ENCODE peak calls at places on chromosomes 2 and 18, in five cellular contexts. U, O, C, N and E are unnamed samples.

GRCh38 chr2:133461484-133461883 is 106.8 kb downstream of the NCKAP5 start:
- DNase-seq in O (no peak), N (no peak), C (no peak), U (no peak), E (no peak)

GRCh38 chr18:56740645-56741044 is 89.5 kb downstream of the WDR7 start:
- DNase-seq in O (no peak), C (no peak), N (no peak), U (no peak), E (no peak)

GRCh38 chr2:199100326-199101110 is 357.2 kb downstream of the SATB2 start:
- DNase-seq in U (peak), C (peak), N (no peak), O (no peak), E (no peak)

GRCh38 chr2:169286858-169287257 is 75.5 kb downstream of the LRP2 start:
- DNase-seq in N (no peak), U (no peak), O (no peak), C (no peak), E (no peak)

GRCh38 chr2:77831878-77832277 is 309.7 kb upstream of the LRRTM4 start:
- DNase-seq in C (no peak), O (no peak), N (no peak), U (no peak), E (no peak)

GRCh38 chr2:172021955-172022354 is 22.2 kb downstream of the METAP1D start:
- DNase-seq in O (no peak), C (peak), U (peak), N (no peak), E (no peak)

GRCh38 chr2:204089542-204089941 is 153.0 kb downstream of the ICOS start:
- DNase-seq in C (no peak), O (no peak), N (no peak), U (no peak), E (no peak)

GRCh38 chr2:58700621-58701020 is 459.5 kb upstream of the FANCL start:
- DNase-seq in N (no peak), C (no peak), O (no peak), U (no peak), E (no peak)

GRCh38 chr2:52269696-52270485 is 1238.0 kb upstream of the NRXN1 start:
- DNase-seq in O (no peak), N (no peak), U (peak), C (peak), E (no peak)

GRCh38 chr2:205107810-205108209 is 562.5 kb downstream of the PARD3B start:
- DNase-seq in O (no peak), U (no peak), N (no peak), C (no peak), E (no peak)

GRCh38 chr2:236782938-236783337 is 213.3 kb downstream of the ACKR3 start:
- DNase-seq in U (peak), O (no peak), C (peak), N (no peak), E (no peak)

GRCh38 chr18:63979409-63979908 is 9.6 kb downstream of the SERPINB8 start:
- DNase-seq in U (peak), N (peak), O (peak), C (peak), E (peak)

GRCh38 chr18:5600376-5601071 is 56.7 kb upstream of the EPB41L3 start:
- DNase-seq in U (peak), O (no peak), N (no peak), C (peak), E (no peak)

GRCh38 chr2:75558786-75559428 is 1.8 kb downstream of the EVA1A start:
- DNase-seq in U (peak), N (no peak), O (no peak), C (peak), E (no peak)

GRCh38 chr18:27363918-27364317 is 178.8 kb upstream of the CHST9 start:
- DNase-seq in C (peak), U (peak), O (no peak), N (no peak), E (no peak)

GRCh38 chr2:234102112-234102511 is 51.6 kb downstream of the SPP2 start:
- DNase-seq in N (no peak), O (no peak), U (no peak), C (no peak), E (no peak)

GRCh38 chr2:240151477-240152031 is 11.1 kb upstream of the OTOS start:
- DNase-seq in O (no peak), C (peak), U (no peak), N (no peak), E (no peak)

GRCh38 chr2:230684222-230685164 is 28.1 kb upstream of the CAB39 start:
- DNase-seq in N (no peak), U (peak), C (peak), O (no peak), E (no peak)

GRCh38 chr2:150125708-150126107 is 361.8 kb downstream of the RND3 start:
- DNase-seq in O (no peak), C (peak), U (peak), N (no peak), E (no peak)

GRCh38 chr18:49471532-49471931 is 11.1 kb upstream of the DYM start:
- DNase-seq in C (no peak), O (no peak), U (no peak), N (no peak), E (no peak)

GRCh38 chr2:101053117-101053516 is 51.0 kb downstream of the RPL31 start:
- DNase-seq in N (no peak), O (no peak), U (no peak), C (no peak), E (no peak)

GRCh38 chr2:74849228-74849892 is 15.4 kb downstream of the HK2 start:
- DNase-seq in O (peak), C (peak), N (peak), U (no peak), E (peak)